ENCODE peak calls at places on chromosome 3, in six cellular contexts. One of them, this sample, is unnamed.
A peak's percentile ranks its signal among the peaks of the same experiment; 100 is the strongest.

GRCh38 chr3:24315991-24316390 is 178.7 kb downstream of the THRB start:
- DNase-seq in NT2/D1: no peak
- DNase-seq in pancreas: no peak
- DNase-seq in IMR-90: no peak
- DNase-seq in heart left ventricle: no peak
- DNase-seq in SJSA1: no peak
- DNase-seq in this sample: no peak

GRCh38 chr3:54547051-54547450 is 380.8 kb downstream of the LRTM1 start:
- DNase-seq in NT2/D1: no peak
- DNase-seq in pancreas: no peak
- DNase-seq in IMR-90: no peak
- DNase-seq in heart left ventricle: no peak
- DNase-seq in SJSA1: no peak
- DNase-seq in this sample: no peak

GRCh38 chr3:17645074-17645698 is 97.2 kb downstream of the TBC1D5 start:
- DNase-seq in NT2/D1: peak; percentile 46
- DNase-seq in pancreas: peak; percentile 14
- DNase-seq in IMR-90: peak; percentile 76
- DNase-seq in heart left ventricle: no peak
- DNase-seq in SJSA1: peak; percentile 26
- DNase-seq in this sample: no peak

GRCh38 chr3:193719735-193720134 is 126.7 kb downstream of the OPA1 start:
- DNase-seq in NT2/D1: no peak
- DNase-seq in pancreas: no peak
- DNase-seq in IMR-90: no peak
- DNase-seq in heart left ventricle: no peak
- DNase-seq in SJSA1: no peak
- DNase-seq in this sample: no peak

GRCh38 chr3:75334299-75334698 is 329.8 kb upstream of the FRG2C start:
- DNase-seq in NT2/D1: no peak
- DNase-seq in pancreas: no peak
- DNase-seq in IMR-90: no peak
- DNase-seq in heart left ventricle: no peak
- DNase-seq in SJSA1: no peak
- DNase-seq in this sample: no peak

GRCh38 chr3:143977326-143978262 is 6.0 kb downstream of the DIPK2A start:
- DNase-seq in NT2/D1: no peak
- DNase-seq in pancreas: no peak
- DNase-seq in IMR-90: peak; percentile 41
- DNase-seq in heart left ventricle: no peak
- DNase-seq in SJSA1: no peak
- DNase-seq in this sample: no peak

GRCh38 chr3:78569820-78570219 is 1198.0 kb downstream of the ROBO1 start:
- DNase-seq in NT2/D1: no peak
- DNase-seq in pancreas: no peak
- DNase-seq in IMR-90: no peak
- DNase-seq in heart left ventricle: no peak
- DNase-seq in SJSA1: no peak
- DNase-seq in this sample: peak; percentile 5

GRCh38 chr3:150083653-150084037 is 113.0 kb upstream of the PFN2 start:
- DNase-seq in NT2/D1: no peak
- DNase-seq in pancreas: no peak
- DNase-seq in IMR-90: peak; percentile 83
- DNase-seq in heart left ventricle: no peak
- DNase-seq in SJSA1: peak; percentile 43
- DNase-seq in this sample: no peak

GRCh38 chr3:132730891-132731580 is 8.8 kb upstream of the NPHP3 start:
- DNase-seq in NT2/D1: no peak
- DNase-seq in pancreas: no peak
- DNase-seq in IMR-90: peak; percentile 57
- DNase-seq in heart left ventricle: peak; percentile 18
- DNase-seq in SJSA1: no peak
- DNase-seq in this sample: no peak

GRCh38 chr3:11411956-11412355 is 139.8 kb downstream of the ATG7 start:
- DNase-seq in NT2/D1: no peak
- DNase-seq in pancreas: no peak
- DNase-seq in IMR-90: no peak
- DNase-seq in heart left ventricle: no peak
- DNase-seq in SJSA1: no peak
- DNase-seq in this sample: no peak

GRCh38 chr3:168157301-168157700 is 61.6 kb upstream of the GOLIM4 start:
- DNase-seq in NT2/D1: no peak
- DNase-seq in pancreas: no peak
- DNase-seq in IMR-90: no peak
- DNase-seq in heart left ventricle: no peak
- DNase-seq in SJSA1: no peak
- DNase-seq in this sample: no peak

GRCh38 chr3:127796751-127797150 is 25.6 kb downstream of the MGLL start:
- DNase-seq in NT2/D1: no peak
- DNase-seq in pancreas: no peak
- DNase-seq in IMR-90: no peak
- DNase-seq in heart left ventricle: no peak
- DNase-seq in SJSA1: no peak
- DNase-seq in this sample: peak; percentile 31

GRCh38 chr3:134486577-134487041 is 752 bp downstream of the CEP63 start:
- DNase-seq in NT2/D1: no peak
- DNase-seq in pancreas: no peak
- DNase-seq in IMR-90: peak; percentile 58
- DNase-seq in heart left ventricle: no peak
- DNase-seq in SJSA1: no peak
- DNase-seq in this sample: no peak

GRCh38 chr3:17623464-17623863 is 119.0 kb downstream of the TBC1D5 start:
- DNase-seq in NT2/D1: no peak
- DNase-seq in pancreas: no peak
- DNase-seq in IMR-90: no peak
- DNase-seq in heart left ventricle: no peak
- DNase-seq in SJSA1: no peak
- DNase-seq in this sample: no peak

GRCh38 chr3:101803939-101804338 is 24.9 kb downstream of the NXPE3 start:
- DNase-seq in NT2/D1: no peak
- DNase-seq in pancreas: no peak
- DNase-seq in IMR-90: no peak
- DNase-seq in heart left ventricle: no peak
- DNase-seq in SJSA1: no peak
- DNase-seq in this sample: no peak

GRCh38 chr3:101809178-101810022 is 30.4 kb downstream of the NXPE3 start:
- DNase-seq in NT2/D1: peak; percentile 13
- DNase-seq in pancreas: peak; percentile 27
- DNase-seq in IMR-90: peak; percentile 56
- DNase-seq in heart left ventricle: no peak
- DNase-seq in SJSA1: peak; percentile 45
- DNase-seq in this sample: peak; percentile 35

GRCh38 chr3:101810023-101810415 is 31.0 kb downstream of the NXPE3 start:
- DNase-seq in NT2/D1: no peak
- DNase-seq in pancreas: no peak
- DNase-seq in IMR-90: no peak
- DNase-seq in heart left ventricle: no peak
- DNase-seq in SJSA1: no peak
- DNase-seq in this sample: peak; percentile 27

GRCh38 chr3:101806491-101806890 is 27.5 kb downstream of the NXPE3 start:
- DNase-seq in NT2/D1: no peak
- DNase-seq in pancreas: no peak
- DNase-seq in IMR-90: no peak
- DNase-seq in heart left ventricle: no peak
- DNase-seq in SJSA1: no peak
- DNase-seq in this sample: no peak

GRCh38 chr3:101807884-101808283 is 28.9 kb downstream of the NXPE3 start:
- DNase-seq in NT2/D1: no peak
- DNase-seq in pancreas: no peak
- DNase-seq in IMR-90: no peak
- DNase-seq in heart left ventricle: no peak
- DNase-seq in SJSA1: no peak
- DNase-seq in this sample: no peak
- H3K4me1 ChIP-seq in NT2/D1: no peaks in the 10 kb centered on the region
- H3K4me1 ChIP-seq in pancreas: no peaks in the 10 kb centered on the region
- H3K4me1 ChIP-seq in IMR-90: peaks cover 2% of the 10 kb centered on the region
- H3K4me1 ChIP-seq in heart left ventricle: peaks cover 13% of the 10 kb centered on the region
- H3K4me1 ChIP-seq in SJSA1: peaks cover 14% of the 10 kb centered on the region
- H3K4me1 ChIP-seq in this sample: peaks cover 19% of the 10 kb centered on the region

DNA sequence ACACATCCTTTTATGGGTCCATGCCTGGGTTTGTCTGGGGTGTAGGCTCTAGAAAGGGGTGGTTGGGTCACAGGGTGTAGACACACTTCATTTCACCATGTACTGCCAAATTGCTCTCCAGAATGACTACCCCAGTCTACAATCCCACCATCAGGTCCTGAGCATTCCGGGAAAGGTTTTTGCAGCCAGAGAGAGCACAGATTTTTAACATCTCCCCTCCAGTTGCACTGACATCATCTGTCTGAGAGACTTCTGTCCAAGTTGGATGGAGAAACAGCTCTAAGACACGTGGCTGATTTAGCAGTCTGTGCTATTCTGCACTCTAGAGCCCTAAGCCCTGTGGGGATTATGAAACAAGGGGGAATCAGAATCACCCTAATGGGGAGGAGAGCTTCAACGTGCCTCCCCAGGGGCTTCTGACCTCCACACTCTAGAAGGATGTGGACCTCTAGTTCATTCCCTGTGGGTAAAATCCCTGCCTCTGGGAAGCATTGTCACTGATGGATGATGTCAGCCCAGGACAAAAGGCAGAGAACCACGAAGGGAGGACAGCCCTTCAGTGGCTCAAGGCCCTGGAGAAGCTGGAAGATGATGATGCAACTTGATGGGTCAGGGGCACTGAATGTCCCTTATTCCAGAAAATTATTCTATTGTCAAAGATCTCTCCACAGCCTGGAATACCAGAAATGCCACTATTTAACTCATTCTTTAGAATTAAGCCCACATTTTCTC is 71.5 kb downstream of the CD200R1L start:
- DNase-seq in NT2/D1: no peak
- DNase-seq in pancreas: no peak
- DNase-seq in IMR-90: peak; percentile 74
- DNase-seq in heart left ventricle: peak; percentile 41
- DNase-seq in SJSA1: no peak
- DNase-seq in this sample: no peak
- H3K4me1 ChIP-seq in NT2/D1: no peaks in the 10 kb centered on the region
- H3K4me1 ChIP-seq in pancreas: no peaks in the 10 kb centered on the region
- H3K4me1 ChIP-seq in IMR-90: peaks cover 44% of the 10 kb centered on the region
- H3K4me1 ChIP-seq in heart left ventricle: peaks cover 37% of the 10 kb centered on the region
- H3K4me1 ChIP-seq in SJSA1: no peaks in the 10 kb centered on the region
- H3K4me1 ChIP-seq in this sample: peaks cover 6% of the 10 kb centered on the region

GRCh38 chr3:44962606-44963393 is 13.2 kb downstream of the ZDHHC3 start:
- DNase-seq in NT2/D1: no peak
- DNase-seq in pancreas: no peak
- DNase-seq in IMR-90: peak; percentile 63
- DNase-seq in heart left ventricle: no peak
- DNase-seq in SJSA1: peak; percentile 69
- DNase-seq in this sample: no peak

GRCh38 chr3:44961888-44962287 is 14.1 kb downstream of the ZDHHC3 start:
- DNase-seq in NT2/D1: no peak
- DNase-seq in pancreas: no peak
- DNase-seq in IMR-90: no peak
- DNase-seq in heart left ventricle: no peak
- DNase-seq in SJSA1: no peak
- DNase-seq in this sample: no peak

GRCh38 chr3:44958406-44958805 is 17.6 kb downstream of the ZDHHC3 start:
- DNase-seq in NT2/D1: no peak
- DNase-seq in pancreas: no peak
- DNase-seq in IMR-90: no peak
- DNase-seq in heart left ventricle: no peak
- DNase-seq in SJSA1: no peak
- DNase-seq in this sample: no peak

GRCh38 chr3:44957986-44958385 is 18.0 kb downstream of the ZDHHC3 start:
- DNase-seq in NT2/D1: no peak
- DNase-seq in pancreas: no peak
- DNase-seq in IMR-90: no peak
- DNase-seq in heart left ventricle: no peak
- DNase-seq in SJSA1: no peak
- DNase-seq in this sample: no peak

GRCh38 chr3:44960387-44961026 is 15.5 kb downstream of the ZDHHC3 start:
- DNase-seq in NT2/D1: no peak
- DNase-seq in pancreas: no peak
- DNase-seq in IMR-90: peak; percentile 50
- DNase-seq in heart left ventricle: no peak
- DNase-seq in SJSA1: no peak
- DNase-seq in this sample: no peak
- H3K4me1 ChIP-seq in NT2/D1: no peaks in the 10 kb centered on the region
- H3K4me1 ChIP-seq in pancreas: no peaks in the 10 kb centered on the region
- H3K4me1 ChIP-seq in IMR-90: peaks cover 14% of the 10 kb centered on the region
- H3K4me1 ChIP-seq in heart left ventricle: peaks cover 24% of the 10 kb centered on the region
- H3K4me1 ChIP-seq in SJSA1: peaks cover 13% of the 10 kb centered on the region
- H3K4me1 ChIP-seq in this sample: peaks cover 22% of the 10 kb centered on the region

GRCh38 chr3:37346227-37347005 is 172.0 kb upstream of the LRRFIP2 start:
- DNase-seq in NT2/D1: no peak
- DNase-seq in pancreas: no peak
- DNase-seq in IMR-90: no peak
- DNase-seq in heart left ventricle: no peak
- DNase-seq in SJSA1: no peak
- DNase-seq in this sample: no peak
- H3K4me1 ChIP-seq in NT2/D1: no peaks in the 10 kb centered on the region
- H3K4me1 ChIP-seq in pancreas: no peaks in the 10 kb centered on the region
- H3K4me1 ChIP-seq in IMR-90: no peaks in the 10 kb centered on the region
- H3K4me1 ChIP-seq in heart left ventricle: peaks cover 4% of the 10 kb centered on the region
- H3K4me1 ChIP-seq in SJSA1: no peaks in the 10 kb centered on the region
- H3K4me1 ChIP-seq in this sample: peaks cover 3% of the 10 kb centered on the region

DNA sequence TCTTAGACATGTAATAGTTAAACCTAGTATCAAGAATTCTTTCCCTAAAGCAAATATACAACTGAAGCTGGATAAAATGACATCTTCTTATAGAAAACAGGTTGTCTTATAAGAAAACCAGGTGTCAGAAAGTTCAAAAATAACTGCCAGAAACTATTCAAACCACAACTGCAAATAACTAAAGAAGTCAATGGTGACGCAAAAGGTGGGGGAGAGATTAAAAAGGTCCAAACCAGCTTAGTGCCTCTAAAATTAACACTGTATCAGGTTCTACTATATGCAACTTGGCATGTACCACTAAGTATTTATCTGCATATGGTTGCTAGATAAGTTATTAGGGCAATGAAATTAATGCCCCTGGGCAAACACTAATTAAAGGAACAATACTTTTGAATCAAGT is 136.8 kb downstream of the TBL1XR1 start:
- DNase-seq in NT2/D1: no peak
- DNase-seq in pancreas: no peak
- DNase-seq in IMR-90: no peak
- DNase-seq in heart left ventricle: no peak
- DNase-seq in SJSA1: no peak
- DNase-seq in this sample: no peak
- H3K4me1 ChIP-seq in NT2/D1: no peaks in the 10 kb centered on the region
- H3K4me1 ChIP-seq in pancreas: no peaks in the 10 kb centered on the region
- H3K4me1 ChIP-seq in IMR-90: peaks cover 5% of the 10 kb centered on the region
- H3K4me1 ChIP-seq in heart left ventricle: peaks cover 53% of the 10 kb centered on the region
- H3K4me1 ChIP-seq in SJSA1: no peaks in the 10 kb centered on the region
- H3K4me1 ChIP-seq in this sample: peaks cover 26% of the 10 kb centered on the region

GRCh38 chr3:50265988-50266387 is 3.0 kb upstream of the SEMA3B start:
- DNase-seq in NT2/D1: no peak
- DNase-seq in pancreas: no peak
- DNase-seq in IMR-90: no peak
- DNase-seq in heart left ventricle: peak; percentile 24
- DNase-seq in SJSA1: no peak
- DNase-seq in this sample: no peak

GRCh38 chr3:50263443-50264388 is 5.2 kb upstream of the SEMA3B start:
- DNase-seq in NT2/D1: no peak
- DNase-seq in pancreas: no peak
- DNase-seq in IMR-90: no peak
- DNase-seq in heart left ventricle: peak; percentile 26
- DNase-seq in SJSA1: no peak
- DNase-seq in this sample: no peak

GRCh38 chr3:50264964-50265485 is 3.9 kb upstream of the SEMA3B start:
- DNase-seq in NT2/D1: no peak
- DNase-seq in pancreas: no peak
- DNase-seq in IMR-90: no peak
- DNase-seq in heart left ventricle: no peak
- DNase-seq in SJSA1: no peak
- DNase-seq in this sample: no peak

GRCh38 chr3:50262778-50263177 is 6.2 kb upstream of the SEMA3B start:
- DNase-seq in NT2/D1: no peak
- DNase-seq in pancreas: no peak
- DNase-seq in IMR-90: no peak
- DNase-seq in heart left ventricle: no peak
- DNase-seq in SJSA1: no peak
- DNase-seq in this sample: no peak

GRCh38 chr3:50264389-50264963 is 4.5 kb upstream of the SEMA3B start:
- DNase-seq in NT2/D1: peak; percentile 99
- DNase-seq in pancreas: peak; percentile 80
- DNase-seq in IMR-90: peak; percentile 93
- DNase-seq in heart left ventricle: peak; percentile 84
- DNase-seq in SJSA1: peak; percentile 92
- DNase-seq in this sample: peak; percentile 97
- H3K4me1 ChIP-seq in NT2/D1: peaks cover 64% of the 10 kb centered on the region
- H3K4me1 ChIP-seq in pancreas: peaks cover 21% of the 10 kb centered on the region
- H3K4me1 ChIP-seq in IMR-90: peaks cover 64% of the 10 kb centered on the region
- H3K4me1 ChIP-seq in heart left ventricle: peaks cover 80% of the 10 kb centered on the region
- H3K4me1 ChIP-seq in SJSA1: peaks cover 65% of the 10 kb centered on the region
- H3K4me1 ChIP-seq in this sample: peaks cover 78% of the 10 kb centered on the region